ENCODE peak calls at places on chromosomes 5 and 9, in eight cellular contexts. J is tibial artery, X is SJCRH30, D is Panc1, G is fibroblast of lung, E is IMR-90, P is Peyer's patch, Q is psoas muscle. F is an unnamed sample.
A peak's percentile ranks its signal among the peaks of the same experiment; 100 is the strongest.

GRCh38 chr5:158589939-158590338 is 509.8 kb downstream of the EBF1 start:
- DNase-seq in Q (no peak), E (no peak), J (no peak), G (peak; percentile 8), D (no peak), X (peak; percentile 78), P (no peak), F (no peak)

GRCh38 chr5:116032094-116032517 is at the start of gene ARL14EPL:
- DNase-seq in Q (peak; percentile 65), X (peak; percentile 87), E (peak; percentile 92), G (peak; percentile 94), P (peak; percentile 50), D (peak; percentile 41), J (peak; percentile 57), F (peak; percentile 14)

GRCh38 chr9:88767504-88767790 is 223.8 kb upstream of the S1PR3 start:
- DNase-seq in X (no peak), G (peak; percentile 47), Q (no peak), P (no peak), J (no peak), D (no peak), E (peak; percentile 52), F (no peak)

GRCh38 chr5:144390133-144390532 is 219.5 kb downstream of the KCTD16 start:
- DNase-seq in P (no peak), D (no peak), J (no peak), G (peak; percentile 3), Q (no peak), E (peak; percentile 0), X (no peak), F (no peak)

GRCh38 chr9:118882674-118883073 is 486.6 kb downstream of the BRINP1 start:
- DNase-seq in E (no peak), G (no peak), J (no peak), D (no peak), P (no peak), X (peak; percentile 80), Q (no peak), F (no peak)

GRCh38 chr5:80216753-80217596 is 38.9 kb downstream of the SERINC5 start:
- DNase-seq in D (no peak), J (peak; percentile 49), P (no peak), E (no peak), Q (peak; percentile 91), G (no peak), X (peak; percentile 72), F (peak; percentile 73)

GRCh38 chr5:110288766-110289165 is 437.7 kb downstream of the TMEM232 start:
- DNase-seq in D (no peak), J (no peak), P (no peak), G (peak; percentile 3), X (peak; percentile 70), Q (no peak), E (no peak), F (no peak)

GRCh38 chr5:134097221-134097620 is 17.3 kb upstream of the TCF7 start:
- DNase-seq in Q (peak; percentile 26), P (no peak), E (no peak), X (no peak), D (no peak), G (no peak), J (no peak), F (no peak)

GRCh38 chr5:121797677-121798518 is 53.8 kb upstream of the FTMT start:
- DNase-seq in G (no peak), X (no peak), P (no peak), E (no peak), J (no peak), D (no peak), Q (no peak), F (no peak)

GRCh38 chr9:126335837-126336236 is 9.2 kb downstream of the MVB12B start:
- DNase-seq in D (no peak), X (no peak), P (no peak), G (no peak), Q (no peak), E (no peak), J (no peak), F (no peak)

GRCh38 chr5:180825768-180826525 is 23.3 kb upstream of the MGAT1 start:
- DNase-seq in E (peak; percentile 85), D (peak; percentile 84), J (peak; percentile 83), Q (no peak), X (no peak), G (peak; percentile 72), P (peak; percentile 89), F (no peak)

GRCh38 chr9:120612218-120612617 is 32.3 kb upstream of the CDK5RAP2 start:
- DNase-seq in E (peak; percentile 4), X (peak; percentile 45), P (no peak), J (no peak), G (no peak), D (no peak), Q (no peak), F (no peak)

GRCh38 chr5:77999013-77999798 is 223.1 kb upstream of the TBCA start:
- DNase-seq in D (no peak), P (no peak), J (no peak), X (no peak), E (no peak), Q (no peak), G (no peak), F (no peak)

GRCh38 chr9:135506327-135507103 is 6.0 kb downstream of the MRPS2 start:
- DNase-seq in P (no peak), Q (no peak), G (no peak), D (no peak), E (no peak), J (no peak), X (no peak), F (no peak)

GRCh38 chr9:135503371-135504261 is 3.1 kb downstream of the MRPS2 start:
- DNase-seq in J (no peak), Q (no peak), G (no peak), X (no peak), E (no peak), D (no peak), P (no peak), F (no peak)

GRCh38 chr9:135507104-135508035 is 6.9 kb downstream of the MRPS2 start:
- DNase-seq in J (no peak), X (no peak), Q (no peak), D (no peak), E (no peak), P (no peak), G (no peak), F (no peak)

GRCh38 chr9:135504262-135505229 is 4.1 kb downstream of the MRPS2 start:
- DNase-seq in E (peak; percentile 52), X (peak; percentile 69), P (peak; percentile 83), D (no peak), Q (peak; percentile 71), G (peak; percentile 60), J (peak; percentile 55), F (peak; percentile 46)

DNA sequence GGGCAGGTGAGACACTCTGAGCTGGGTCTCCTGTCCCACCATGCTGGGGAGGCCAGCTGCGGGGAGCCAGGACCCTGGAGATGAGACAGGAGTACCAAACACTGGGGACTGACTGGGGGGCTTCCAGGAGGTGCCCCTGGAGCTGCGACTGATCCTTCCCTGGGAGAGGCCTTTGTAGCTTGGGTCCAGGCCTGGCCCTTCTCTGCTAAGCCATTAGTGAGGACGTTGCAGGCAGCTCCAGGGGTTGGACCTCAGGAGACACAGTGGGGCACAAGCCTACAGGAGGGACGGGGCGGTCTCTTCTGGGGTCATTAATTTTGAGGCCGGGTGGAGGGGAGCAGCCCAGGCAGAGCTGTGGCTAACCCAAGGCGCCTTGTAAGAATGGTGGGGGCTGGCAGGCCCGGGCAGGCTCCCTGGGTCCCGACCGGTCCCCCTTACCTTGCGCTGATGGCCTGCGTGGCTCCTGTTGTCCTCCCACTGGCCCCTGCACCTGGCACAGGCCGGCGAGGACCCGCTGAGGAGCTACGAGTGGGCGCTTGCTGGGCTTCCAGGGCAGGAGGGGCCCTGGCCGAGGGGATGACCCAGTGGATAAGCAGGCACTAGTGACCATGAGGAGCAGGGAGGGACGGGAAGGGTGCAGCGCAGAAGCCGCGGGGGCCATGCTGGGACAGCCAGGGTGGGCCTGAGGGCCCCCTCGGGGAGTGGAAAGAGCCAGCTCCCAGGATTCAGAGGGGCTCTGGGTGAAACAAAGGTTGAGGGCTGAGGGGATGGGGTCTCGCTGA is 5.1 kb downstream of the MRPS2 start:
- DNase-seq in P (no peak), D (no peak), E (no peak), G (no peak), X (no peak), J (no peak), Q (no peak), F (no peak)
- H3K4me1 ChIP-seq in P (peaks cover 3% of the 10 kb centered on the region), D (peaks cover 4% of the 10 kb centered on the region), E (peaks cover 6% of the 10 kb centered on the region), G (peaks cover 5% of the 10 kb centered on the region), X (peaks cover 6% of the 10 kb centered on the region), J (peaks cover 17% of the 10 kb centered on the region), Q (peaks cover 10% of the 10 kb centered on the region), F (peaks cover 34% of the 10 kb centered on the region)

GRCh38 chr5:136135536-136135935 is 2.9 kb downstream of the SMAD5 start:
- DNase-seq in G (peak; percentile 44), D (no peak), Q (no peak), X (no peak), J (no peak), P (no peak), E (peak; percentile 39), F (no peak)

GRCh38 chr5:136133416-136134383 is 1.1 kb downstream of the SMAD5 start:
- DNase-seq in X (peak; percentile 72), G (peak; percentile 74), P (peak; percentile 75), E (peak; percentile 59), D (peak; percentile 12), J (peak; percentile 38), Q (peak; percentile 60), F (peak; percentile 37)

GRCh38 chr5:136132557-136133415 is at the start of gene SMAD5:
- DNase-seq in E (peak; percentile 95), D (peak; percentile 73), P (peak; percentile 97), X (peak; percentile 96), G (peak; percentile 97), J (peak; percentile 94), Q (peak; percentile 98), F (peak; percentile 96)

GRCh38 chr5:136132087-136132486 is 558 bp upstream of the SMAD5 start:
- DNase-seq in Q (peak; percentile 52), E (no peak), X (peak; percentile 52), G (no peak), J (peak; percentile 30), P (peak; percentile 48), D (peak; percentile 2), F (no peak)

GRCh38 chr5:136134653-136135052 is 2.0 kb downstream of the SMAD5 start:
- DNase-seq in G (no peak), D (no peak), J (no peak), E (no peak), P (no peak), Q (no peak), X (no peak), F (no peak)
- H3K4me3 ChIP-seq in G (peak overlapping the region; percentile 60), D (peak overlapping the region; percentile 90), J (peak overlapping the region; percentile 85), E (no peak overlapping the region), P (no peak overlapping the region), Q (peak overlapping the region; percentile 91), X (peak overlapping the region; percentile 85), F (peak overlapping the region; percentile 94)

GRCh38 chr9:98974106-98974505 is 30.4 kb downstream of the COL15A1 start:
- DNase-seq in E (no peak), Q (no peak), G (no peak), P (no peak), J (peak; percentile 19), D (no peak), X (no peak), F (no peak)
- H3K4me1 ChIP-seq in E (peaks cover 26% of the 10 kb centered on the region), Q (peaks cover 27% of the 10 kb centered on the region), G (peaks cover 14% of the 10 kb centered on the region), P (no peaks in the 10 kb centered on the region), J (peaks cover 75% of the 10 kb centered on the region), D (no peaks in the 10 kb centered on the region), X (peaks cover 54% of the 10 kb centered on the region), F (peaks cover 97% of the 10 kb centered on the region)

DNA sequence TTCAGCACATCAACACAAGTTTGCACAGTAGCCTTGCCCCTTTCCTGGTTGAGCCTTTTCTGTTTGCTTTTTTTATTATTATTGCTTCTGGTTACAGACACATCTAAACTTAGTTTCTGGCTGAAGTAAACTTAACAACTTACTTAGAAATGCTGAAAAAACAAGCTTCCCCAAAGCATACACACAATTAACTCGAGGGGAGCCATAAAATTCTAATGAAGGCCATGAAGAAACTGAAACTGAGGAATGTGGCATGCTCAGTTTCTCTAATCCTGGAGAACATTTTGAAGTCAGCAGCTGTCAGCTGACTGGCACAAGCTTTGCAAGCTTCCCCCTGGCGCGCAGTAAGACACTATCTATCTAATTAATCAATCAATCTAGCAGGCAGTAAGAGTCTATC is 3.7 kb downstream of the MYO10 start:
- DNase-seq in Q (no peak), D (no peak), P (no peak), E (no peak), X (no peak), G (no peak), J (no peak), F (no peak)
- H3K4me3 ChIP-seq in Q (no peak overlapping the region), D (peak overlapping the region; percentile 97), P (peak overlapping the region; percentile 77), E (peak overlapping the region; percentile 85), X (no peak overlapping the region), G (no peak overlapping the region), J (no peak overlapping the region), F (no peak overlapping the region)

F was measured in left ventricle myocardium inferior.